ENCODE peak calls at places on chromosomes 16 and 17, in six cellular contexts. Z, F, E, V, W and S are unnamed samples.

GRCh38 chr17:45320349-45320930 is 3.6 kb upstream of the MAP3K14 start:
- DNase-seq in Z (no peak), F (no peak), E (no peak), V (no peak), W (no peak), S (no peak)

GRCh38 chr17:48631693-48632578 is 5.8 kb upstream of the HOXB9 start:
- DNase-seq in Z (no peak), F (no peak), E (peak), V (no peak), W (no peak), S (no peak)

GRCh38 chr17:40485851-40486512 is 15.4 kb downstream of the TNS4 start:
- DNase-seq in Z (no peak), F (no peak), E (no peak), V (no peak), W (peak), S (peak)

GRCh38 chr16:72221216-72221995 is 49.5 kb upstream of the PMFBP1 start:
- DNase-seq in Z (no peak), F (no peak), E (no peak), V (no peak), W (no peak), S (no peak)

GRCh38 chr16:55662641-55663040 is 6.9 kb downstream of the SLC6A2 start:
- DNase-seq in Z (no peak), F (no peak), E (no peak), V (no peak), W (no peak), S (no peak)

GRCh38 chr17:49267912-49268311 is 37.3 kb upstream of the PHOSPHO1 start:
- DNase-seq in Z (no peak), F (no peak), E (no peak), V (no peak), W (no peak), S (no peak)

GRCh38 chr16:73054131-73054496 is 6.2 kb upstream of the ZFHX3 start:
- DNase-seq in Z (no peak), F (no peak), E (no peak), V (no peak), W (no peak), S (peak)

GRCh38 chr16:57786632-57787518 is 15.4 kb downstream of the KIFC3 start:
- DNase-seq in Z (no peak), F (no peak), E (no peak), V (no peak), W (no peak), S (no peak)

GRCh38 chr16:71746442-71747046 is 22.0 kb upstream of the PHLPP2 start:
- DNase-seq in Z (peak), F (no peak), E (peak), V (peak), W (no peak), S (peak)

GRCh38 chr16:84730406-84731106 is 30.8 kb downstream of the USP10 start:
- DNase-seq in Z (no peak), F (no peak), E (peak), V (peak), W (no peak), S (peak)

GRCh38 chr16:87819282-87819681 is 50.0 kb downstream of the SLC7A5 start:
- DNase-seq in Z (no peak), F (no peak), E (no peak), V (no peak), W (no peak), S (no peak)

GRCh38 chr17:29079887-29080286 is 36.9 kb downstream of the PIPOX start:
- DNase-seq in Z (no peak), F (no peak), E (no peak), V (no peak), W (no peak), S (no peak)

GRCh38 chr17:42530952-42531454 is 5.0 kb upstream of the NAGLU start:
- DNase-seq in Z (no peak), F (no peak), E (no peak), V (no peak), W (no peak), S (peak)

GRCh38 chr17:14152726-14153125 is 83.4 kb downstream of the COX10 start:
- DNase-seq in Z (no peak), F (no peak), E (no peak), V (no peak), W (no peak), S (no peak)

GRCh38 chr17:1158879-1159278 is 20.9 kb downstream of the ABR start:
- DNase-seq in Z (no peak), F (no peak), E (no peak), V (no peak), W (no peak), S (no peak)

GRCh38 chr17:66784621-66785364 is 50.1 kb upstream of the CACNG5 start:
- DNase-seq in Z (no peak), F (no peak), E (no peak), V (no peak), W (no peak), S (no peak)

GRCh38 chr17:40491486-40491885 is 9.9 kb downstream of the TNS4 start:
- DNase-seq in Z (no peak), F (no peak), E (no peak), V (peak), W (no peak), S (no peak)

GRCh38 chr16:84791088-84791487 is 28.7 kb upstream of the CRISPLD2 start:
- DNase-seq in Z (no peak), F (no peak), E (no peak), V (no peak), W (no peak), S (no peak)

GRCh38 chr17:67011527-67012175 is 32.7 kb upstream of the CACNG1 start:
- DNase-seq in Z (no peak), F (no peak), E (no peak), V (no peak), W (no peak), S (no peak)

GRCh38 chr17:19316756-19317358 is 45.7 kb downstream of the B9D1 start:
- DNase-seq in Z (no peak), F (no peak), E (no peak), V (no peak), W (no peak), S (no peak)